ENCODE peak calls at places on chromosomes 12 and 14, in seven cellular contexts. F is H9, D is H1, O is neuronal stem cell, M is mesendoderm, R is mesenchymal stem cell, K is trophoblast cell. U is an unnamed sample.

GRCh38 chr14:71006200-71006563 is 98.9 kb downstream of the PCNX1 start:
- DNase-seq in F (no peak), D (no peak), O (no peak), M (no peak), R (no peak), K (no peak), U (peak; percentile 36)

GRCh38 chr12:27193854-27194544 is 50.1 kb upstream of the STK38L start:
- DNase-seq in F (no peak), D (no peak), O (no peak), M (peak; percentile 82), R (peak; percentile 81), K (no peak), U (peak; percentile 86)

GRCh38 chr12:68743416-68743815 is 2.6 kb upstream of the SLC35E3 start:
- DNase-seq in F (no peak), D (no peak), O (no peak), M (no peak), R (no peak), K (no peak), U (no peak)

GRCh38 chr14:23061995-23062394 is 4.7 kb upstream of the CDH24 start:
- DNase-seq in F (no peak), D (no peak), O (no peak), M (peak; percentile 94), R (peak; percentile 95), K (peak; percentile 95), U (peak; percentile 95)

GRCh38 chr14:96091149-96091693 is 52.1 kb downstream of the C14orf132 start:
- DNase-seq in F (no peak), D (no peak), O (no peak), M (no peak), R (no peak), K (no peak), U (no peak)

GRCh38 chr12:106499628-106500027 is 83.2 kb upstream of the RFX4 start:
- DNase-seq in F (no peak), D (no peak), O (no peak), M (no peak), R (no peak), K (no peak), U (no peak)

GRCh38 chr12:77256924-77257323 is 191.6 kb upstream of the E2F7 start:
- DNase-seq in F (no peak), D (no peak), O (no peak), M (no peak), R (no peak), K (no peak), U (no peak)

GRCh38 chr14:76091036-76091435 is 60.7 kb upstream of the GPATCH2L start:
- DNase-seq in F (no peak), D (no peak), O (no peak), M (peak; percentile 22), R (no peak), K (peak; percentile 52), U (no peak)

GRCh38 chr12:82149045-82149444 is 209.1 kb downstream of the CCDC59 start:
- DNase-seq in F (no peak), D (no peak), O (no peak), M (no peak), R (no peak), K (no peak), U (no peak)

GRCh38 chr14:61476737-61477410 is 155.5 kb downstream of the PRKCH start:
- DNase-seq in F (no peak), D (no peak), O (no peak), M (no peak), R (peak; percentile 98), K (peak; percentile 76), U (peak; percentile 99)

DNA sequence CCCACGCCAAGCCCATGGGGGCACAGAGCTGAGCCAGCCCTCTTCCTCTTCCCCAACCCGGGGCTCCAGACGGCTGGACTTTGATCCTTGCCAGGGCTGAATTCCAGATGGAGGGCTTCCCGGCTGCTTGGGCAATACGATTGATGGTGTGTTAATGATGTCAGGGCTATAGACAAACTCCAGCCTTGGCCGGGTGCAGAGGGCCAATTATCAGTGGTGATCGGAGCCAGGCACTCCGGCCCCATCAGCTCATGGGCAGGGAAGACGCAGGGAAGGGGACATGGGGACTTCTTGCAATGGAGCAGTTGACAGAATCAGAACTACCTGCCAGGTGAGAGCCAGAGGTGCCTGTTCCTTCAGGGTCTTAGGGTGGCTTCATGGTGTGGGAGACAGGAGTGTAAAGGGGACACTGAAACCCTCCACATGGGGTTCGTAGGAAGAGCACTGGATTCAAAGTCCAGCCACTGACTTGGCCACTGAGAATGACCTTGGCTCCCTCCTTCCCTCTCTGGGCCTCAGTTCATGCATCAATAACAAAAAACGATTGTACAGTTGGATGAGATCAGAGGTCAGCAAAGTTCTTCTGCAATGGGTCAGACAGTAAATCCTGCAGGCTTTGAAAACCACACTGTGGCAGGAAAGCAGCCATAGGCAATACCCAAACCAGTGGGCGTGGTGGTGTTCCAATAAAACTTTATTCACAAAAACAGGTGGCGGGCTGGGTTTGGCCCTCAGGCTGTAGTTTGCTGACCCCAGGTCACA is 333.7 kb downstream of the MED13L start:
- DNase-seq in F (no peak), D (no peak), O (no peak), M (no peak), R (no peak), K (no peak), U (no peak)
- H3K27ac ChIP-seq in F (no peak overlapping the region), D (no peak overlapping the region), O (no peak overlapping the region), M (no peak overlapping the region), R (no peak overlapping the region), K (no peak overlapping the region), U (no peak overlapping the region)

GRCh38 chr12:52402873-52403510 is 3.1 kb downstream of the KRT82 start:
- DNase-seq in F (no peak), D (no peak), O (no peak), M (peak; percentile 54), R (no peak), K (no peak), U (no peak)
- H2BK5ac ChIP-seq in F (no peak overlapping the region), D (no peak overlapping the region), O (no peak overlapping the region), M (no peak overlapping the region), R (no peak overlapping the region), K (no peak overlapping the region), U (no peak overlapping the region)

GRCh38 chr14:91884664-91885063 is 17.3 kb upstream of the TC2N start:
- DNase-seq in F (no peak), D (no peak), O (no peak), M (peak; percentile 51), R (no peak), K (no peak), U (no peak)
- H3K27ac ChIP-seq in F (no peak overlapping the region), D (no peak overlapping the region), O (no peak overlapping the region), M (no peak overlapping the region), R (no peak overlapping the region), K (no peak overlapping the region), U (no peak overlapping the region)

DNA sequence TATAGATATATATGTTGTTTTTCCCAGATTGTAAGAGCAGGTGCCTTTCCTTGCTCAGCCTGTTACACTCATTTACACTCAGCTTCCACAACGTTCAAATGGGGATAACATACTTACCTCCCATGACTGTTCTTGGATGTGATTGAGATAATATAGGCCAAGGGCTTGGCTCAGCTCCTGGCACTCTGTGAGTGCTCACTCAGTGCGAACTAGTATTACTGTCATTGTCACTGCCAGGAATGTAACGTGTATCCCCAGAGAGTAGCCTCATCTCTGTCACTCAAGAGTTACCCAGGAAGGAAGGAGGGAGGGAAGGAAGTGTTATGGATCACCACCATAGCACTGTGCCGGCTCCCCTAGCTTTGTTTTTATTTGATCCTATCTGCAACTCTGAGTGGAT is 307.9 kb downstream of the PDZRN4 start:
- DNase-seq in F (no peak), D (no peak), O (no peak), M (no peak), R (no peak), K (no peak), U (no peak)
- H2BK5ac ChIP-seq in F (no peak overlapping the region), D (no peak overlapping the region), O (no peak overlapping the region), M (no peak overlapping the region), R (no peak overlapping the region), K (no peak overlapping the region), U (no peak overlapping the region)

DNA sequence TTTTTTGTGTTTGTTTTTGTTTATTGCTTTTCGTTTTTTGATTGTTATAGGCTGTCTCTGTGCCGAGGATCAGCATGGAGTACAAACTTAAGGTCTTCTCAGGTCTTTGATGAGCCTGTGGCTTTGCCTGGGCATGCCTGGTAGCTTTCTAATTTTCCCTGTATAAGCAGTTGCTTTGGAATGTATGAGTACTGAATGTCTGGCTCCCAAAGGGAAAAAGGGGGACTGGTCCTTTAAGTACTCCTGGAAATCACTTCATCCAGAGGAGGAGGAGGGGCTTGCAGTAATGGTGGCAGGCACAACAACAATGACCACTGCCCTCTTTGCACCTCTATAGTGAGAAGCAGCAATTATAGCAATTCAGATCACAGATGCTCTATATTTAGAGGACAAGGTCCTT is 67.6 kb upstream of the TTC7B start:
- DNase-seq in F (no peak), D (no peak), O (no peak), M (no peak), R (peak; percentile 20), K (no peak), U (peak; percentile 31)
- H3K27ac ChIP-seq in F (no peak overlapping the region), D (no peak overlapping the region), O (no peak overlapping the region), M (no peak overlapping the region), R (no peak overlapping the region), K (no peak overlapping the region), U (no peak overlapping the region)

GRCh38 chr14:104262515-104263514 is 124.4 kb downstream of the KIF26A start:
- DNase-seq in F (peak; percentile 15), D (no peak), O (no peak), M (no peak), R (no peak), K (no peak), U (no peak)
- H2BK5ac ChIP-seq in F (no peak overlapping the region), D (no peak overlapping the region), O (no peak overlapping the region), M (no peak overlapping the region), R (no peak overlapping the region), K (no peak overlapping the region), U (no peak overlapping the region)

DNA sequence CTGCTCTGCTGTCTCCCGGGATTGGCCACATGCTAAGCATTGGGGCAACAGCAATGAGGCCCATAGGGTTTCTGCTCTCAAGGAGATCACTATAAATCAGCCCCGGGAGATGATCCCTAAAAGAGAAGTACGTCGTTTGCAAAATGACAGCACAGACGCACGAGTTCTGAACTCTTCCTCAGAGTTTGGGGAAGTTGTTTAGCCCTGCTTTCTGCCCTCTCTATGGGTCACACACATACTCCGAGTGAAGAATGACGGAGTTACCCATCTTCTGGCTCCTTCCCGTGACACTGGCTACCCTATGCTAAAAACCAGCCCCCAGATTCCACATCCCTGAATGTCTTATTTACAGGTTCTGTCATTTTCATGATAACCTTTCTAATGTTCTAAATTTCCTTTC is 258.0 kb upstream of the PLEKHG7 start:
- DNase-seq in F (no peak), D (no peak), O (no peak), M (no peak), R (no peak), K (peak; percentile 48), U (no peak)
- H3K27ac ChIP-seq in F (no peak overlapping the region), D (no peak overlapping the region), O (no peak overlapping the region), M (no peak overlapping the region), R (no peak overlapping the region), K (no peak overlapping the region), U (no peak overlapping the region)

GRCh38 chr12:61857968-61858367 is 402.2 kb upstream of the USP15 start:
- DNase-seq in F (no peak), D (no peak), O (no peak), M (peak; percentile 10), R (no peak), K (no peak), U (no peak)
- H2BK5ac ChIP-seq in F (no peak overlapping the region), D (no peak overlapping the region), O (no peak overlapping the region), M (no peak overlapping the region), R (no peak overlapping the region), K (no peak overlapping the region), U (no peak overlapping the region)

GRCh38 chr12:108320503-108321293 is 18.4 kb downstream of the CMKLR1 start:
- DNase-seq in F (peak; percentile 50), D (no peak), O (no peak), M (peak; percentile 42), R (no peak), K (no peak), U (no peak)
- H3K27ac ChIP-seq in F (no peak overlapping the region), D (no peak overlapping the region), O (no peak overlapping the region), M (no peak overlapping the region), R (no peak overlapping the region), K (no peak overlapping the region), U (no peak overlapping the region)

GRCh38 chr12:34287986-34288962 is 266.0 kb downstream of the ALG10 start:
- DNase-seq in F (peak; percentile 6), D (no peak), O (no peak), M (no peak), R (no peak), K (no peak), U (no peak)
- H2BK5ac ChIP-seq in F (no peak overlapping the region), D (no peak overlapping the region), O (no peak overlapping the region), M (no peak overlapping the region), R (no peak overlapping the region), K (no peak overlapping the region), U (no peak overlapping the region)

U was measured in IMR-90.